ENCODE peak calls at places on chromosomes 4 and X, in nine cellular contexts. One of them, this sample, is unnamed.

GRCh38 chr4:165631912-165632311 is 241.1 kb upstream of the TLL1 start:
- DNase-seq in PC-3: no peak
- DNase-seq in DMS53: no peak
- DNase-seq in NCI-H1105: peak
- DNase-seq in colonic mucosa: no peak
- DNase-seq in lung: no peak
- DNase-seq in SK-MEL-5: no peak
- DNase-seq in CD4-positive, alpha-beta memory T cell: no peak
- DNase-seq in B cell: no peak
- DNase-seq in this sample: no peak

GRCh38 chr4:88908003-88908402 is 149.0 kb downstream of the FAM13A start:
- DNase-seq in lung: no peak
- DNase-seq in CD4-positive, alpha-beta memory T cell: no peak
- DNase-seq in SK-MEL-5: no peak
- DNase-seq in colonic mucosa: no peak
- DNase-seq in NCI-H1105: no peak
- DNase-seq in DMS53: no peak
- DNase-seq in PC-3: peak
- DNase-seq in B cell: no peak
- DNase-seq in this sample: no peak

GRCh38 chrX:40448793-40449192 is 132.0 kb upstream of the ATP6AP2 start:
- DNase-seq in NCI-H1105: no peak
- DNase-seq in B cell: no peak
- DNase-seq in CD4-positive, alpha-beta memory T cell: no peak
- DNase-seq in DMS53: no peak
- DNase-seq in colonic mucosa: no peak
- DNase-seq in SK-MEL-5: no peak
- DNase-seq in PC-3: no peak
- DNase-seq in lung: no peak
- DNase-seq in this sample: no peak

GRCh38 chr4:14749910-14750309 is 252.4 kb upstream of the CPEB2 start:
- DNase-seq in SK-MEL-5: peak
- DNase-seq in PC-3: peak
- DNase-seq in DMS53: peak
- DNase-seq in NCI-H1105: no peak
- DNase-seq in lung: peak
- DNase-seq in CD4-positive, alpha-beta memory T cell: no peak
- DNase-seq in colonic mucosa: peak
- DNase-seq in B cell: no peak
- DNase-seq in this sample: no peak

GRCh38 chrX:138034136-138034535 is 468.2 kb downstream of the ZIC3 start:
- DNase-seq in lung: no peak
- DNase-seq in CD4-positive, alpha-beta memory T cell: no peak
- DNase-seq in PC-3: peak
- DNase-seq in DMS53: peak
- DNase-seq in NCI-H1105: peak
- DNase-seq in SK-MEL-5: peak
- DNase-seq in B cell: no peak
- DNase-seq in colonic mucosa: no peak
- DNase-seq in this sample: no peak

GRCh38 chr4:40478215-40478614 is 143.1 kb downstream of the CHRNA9 start:
- DNase-seq in colonic mucosa: no peak
- DNase-seq in lung: no peak
- DNase-seq in PC-3: no peak
- DNase-seq in B cell: no peak
- DNase-seq in CD4-positive, alpha-beta memory T cell: no peak
- DNase-seq in NCI-H1105: no peak
- DNase-seq in SK-MEL-5: no peak
- DNase-seq in DMS53: no peak
- DNase-seq in this sample: no peak

GRCh38 chrX:100812216-100813158 is 7.7 kb upstream of the CSTF2 start:
- DNase-seq in PC-3: peak
- DNase-seq in colonic mucosa: peak
- DNase-seq in B cell: no peak
- DNase-seq in lung: no peak
- DNase-seq in NCI-H1105: no peak
- DNase-seq in SK-MEL-5: no peak
- DNase-seq in CD4-positive, alpha-beta memory T cell: no peak
- DNase-seq in DMS53: no peak
- DNase-seq in this sample: no peak

GRCh38 chr4:152255437-152255836 is 280.5 kb downstream of the FBXW7 start:
- DNase-seq in DMS53: peak
- DNase-seq in B cell: no peak
- DNase-seq in CD4-positive, alpha-beta memory T cell: peak
- DNase-seq in lung: no peak
- DNase-seq in SK-MEL-5: no peak
- DNase-seq in PC-3: peak
- DNase-seq in colonic mucosa: no peak
- DNase-seq in NCI-H1105: no peak
- DNase-seq in this sample: peak

GRCh38 chr4:150310159-150310895 is 232.1 kb downstream of the DCLK2 start:
- DNase-seq in NCI-H1105: no peak
- DNase-seq in CD4-positive, alpha-beta memory T cell: no peak
- DNase-seq in B cell: no peak
- DNase-seq in SK-MEL-5: no peak
- DNase-seq in colonic mucosa: no peak
- DNase-seq in DMS53: no peak
- DNase-seq in PC-3: peak
- DNase-seq in lung: no peak
- DNase-seq in this sample: no peak

GRCh38 chr4:53905935-53906377 is 158.4 kb downstream of the CHIC2 start:
- DNase-seq in CD4-positive, alpha-beta memory T cell: no peak
- DNase-seq in SK-MEL-5: peak
- DNase-seq in colonic mucosa: peak
- DNase-seq in B cell: peak
- DNase-seq in PC-3: peak
- DNase-seq in DMS53: peak
- DNase-seq in lung: no peak
- DNase-seq in NCI-H1105: no peak
- DNase-seq in this sample: no peak

GRCh38 chr4:17285747-17286146 is 226.1 kb downstream of the QDPR start:
- DNase-seq in PC-3: no peak
- DNase-seq in CD4-positive, alpha-beta memory T cell: no peak
- DNase-seq in SK-MEL-5: peak
- DNase-seq in colonic mucosa: no peak
- DNase-seq in B cell: no peak
- DNase-seq in NCI-H1105: no peak
- DNase-seq in DMS53: no peak
- DNase-seq in lung: no peak
- DNase-seq in this sample: no peak

GRCh38 chr4:20318899-20319291 is 67.2 kb downstream of the SLIT2 start:
- DNase-seq in colonic mucosa: no peak
- DNase-seq in PC-3: no peak
- DNase-seq in SK-MEL-5: peak
- DNase-seq in CD4-positive, alpha-beta memory T cell: no peak
- DNase-seq in B cell: no peak
- DNase-seq in DMS53: no peak
- DNase-seq in NCI-H1105: peak
- DNase-seq in lung: no peak
- DNase-seq in this sample: no peak

GRCh38 chrX:151982217-151982616 is 7.7 kb upstream of the GABRE start:
- DNase-seq in CD4-positive, alpha-beta memory T cell: no peak
- DNase-seq in SK-MEL-5: no peak
- DNase-seq in PC-3: peak
- DNase-seq in colonic mucosa: peak
- DNase-seq in NCI-H1105: peak
- DNase-seq in B cell: no peak
- DNase-seq in lung: no peak
- DNase-seq in DMS53: peak
- DNase-seq in this sample: no peak

GRCh38 chrX:10174810-10175209 is 18.0 kb downstream of the CLCN4 start:
- DNase-seq in lung: no peak
- DNase-seq in CD4-positive, alpha-beta memory T cell: no peak
- DNase-seq in B cell: no peak
- DNase-seq in PC-3: no peak
- DNase-seq in colonic mucosa: no peak
- DNase-seq in DMS53: no peak
- DNase-seq in NCI-H1105: no peak
- DNase-seq in SK-MEL-5: no peak
- DNase-seq in this sample: no peak

GRCh38 chrX:19670321-19670750 is 155.0 kb upstream of the MAP3K15 start:
- DNase-seq in SK-MEL-5: no peak
- DNase-seq in colonic mucosa: no peak
- DNase-seq in lung: no peak
- DNase-seq in NCI-H1105: no peak
- DNase-seq in PC-3: peak
- DNase-seq in CD4-positive, alpha-beta memory T cell: no peak
- DNase-seq in B cell: no peak
- DNase-seq in DMS53: peak
- DNase-seq in this sample: no peak

GRCh38 chr4:38046735-38047487 is 86.7 kb downstream of the PTTG2 start:
- DNase-seq in B cell: no peak
- DNase-seq in SK-MEL-5: no peak
- DNase-seq in colonic mucosa: no peak
- DNase-seq in CD4-positive, alpha-beta memory T cell: no peak
- DNase-seq in lung: no peak
- DNase-seq in NCI-H1105: no peak
- DNase-seq in DMS53: peak
- DNase-seq in PC-3: no peak
- DNase-seq in this sample: no peak

GRCh38 chr4:188550296-188550695 is 411.1 kb downstream of the TRIML1 start:
- DNase-seq in NCI-H1105: no peak
- DNase-seq in PC-3: no peak
- DNase-seq in colonic mucosa: no peak
- DNase-seq in lung: no peak
- DNase-seq in CD4-positive, alpha-beta memory T cell: no peak
- DNase-seq in SK-MEL-5: no peak
- DNase-seq in DMS53: no peak
- DNase-seq in B cell: no peak
- DNase-seq in this sample: no peak